ENCODE peak calls at places on chromosomes 5 and 9, in nine cellular contexts. S, R, T, A, H, J, Y, F and C are unnamed samples.

GRCh38 chr5:54570923-54571322 is 53.4 kb downstream of the SNX18 start:
- DNase-seq in R (peak; percentile 71), F (no peak), H (no peak), S (peak; percentile 33), J (no peak), Y (no peak), T (no peak), A (no peak), C (no peak)

GRCh38 chr9:134165357-134166315 is 1.3 kb upstream of the RNU6ATAC start:
- DNase-seq in F (no peak), R (peak; percentile 36), Y (no peak), H (no peak), A (peak; percentile 71), S (peak; percentile 28), J (peak; percentile 41), T (no peak), C (peak; percentile 18)

GRCh38 chr9:135075234-135076142 is 12.0 kb upstream of the OLFM1 start:
- DNase-seq in T (no peak), R (peak; percentile 50), A (no peak), Y (peak; percentile 92), F (peak; percentile 68), S (no peak), H (peak; percentile 29), J (peak; percentile 20), C (no peak)

GRCh38 chr5:16755641-16756040 is 138.8 kb upstream of the RETREG1 start:
- DNase-seq in Y (no peak), T (no peak), F (no peak), S (no peak), A (no peak), J (no peak), H (no peak), R (no peak), C (no peak)

GRCh38 chr5:9059920-9060691 is 485.8 kb downstream of the SEMA5A start:
- DNase-seq in J (no peak), T (no peak), A (peak; percentile 18), R (peak; percentile 93), Y (no peak), S (peak; percentile 97), F (no peak), H (no peak), C (peak; percentile 94)

GRCh38 chr5:24773241-24773640 is 128.5 kb upstream of the CDH10 start:
- DNase-seq in H (no peak), R (peak; percentile 48), F (no peak), Y (no peak), S (no peak), A (no peak), J (no peak), T (no peak), C (peak; percentile 2)

GRCh38 chr9:134552349-134552990 is 89.1 kb upstream of the COL5A1 start:
- DNase-seq in F (no peak), H (no peak), R (no peak), S (no peak), Y (no peak), J (no peak), T (no peak), A (no peak), C (no peak)

GRCh38 chr5:66861402-66861801 is 265.2 kb downstream of the MAST4 start:
- DNase-seq in J (no peak), Y (no peak), H (no peak), R (no peak), A (no peak), F (no peak), T (no peak), S (no peak), C (no peak)

GRCh38 chr5:161889971-161890370 is 42.1 kb downstream of the GABRA1 start:
- DNase-seq in J (no peak), T (peak; percentile 2), A (no peak), H (no peak), Y (no peak), R (no peak), F (no peak), S (no peak), C (no peak)

GRCh38 chr5:159393854-159394274 is 63.6 kb upstream of the IL12B start:
- DNase-seq in T (no peak), Y (no peak), F (no peak), J (no peak), A (no peak), H (no peak), R (no peak), S (no peak), C (no peak)

GRCh38 chr5:112862085-112862484 is 998 bp downstream of the SRP19 start:
- DNase-seq in F (no peak), J (no peak), H (no peak), R (no peak), T (no peak), S (no peak), Y (peak; percentile 26), A (no peak), C (no peak)

GRCh38 chr5:159582756-159583523 is 252.7 kb upstream of the IL12B start:
- DNase-seq in R (peak; percentile 20), A (no peak), F (no peak), T (no peak), H (no peak), Y (no peak), J (no peak), S (peak; percentile 91), C (no peak)

GRCh38 chr5:145056805-145057204 is 778.3 kb downstream of the PRELID2 start:
- DNase-seq in J (no peak), Y (no peak), S (peak; percentile 43), R (no peak), H (no peak), T (no peak), F (no peak), A (peak; percentile 65), C (peak; percentile 26)
- H3K4me3 ChIP-seq in J (no peak overlapping the region), Y (no peak overlapping the region), S (no peak overlapping the region), R (no peak overlapping the region), H (no peak overlapping the region), T (no peak overlapping the region), F (no peak overlapping the region), A (no peak overlapping the region), C (no peak overlapping the region)

GRCh38 chr9:71890042-71890680 is 20.8 kb downstream of the ABHD17B start:
- DNase-seq in J (no peak), H (no peak), R (no peak), T (no peak), S (no peak), F (no peak), Y (no peak), A (no peak), C (no peak)
- H3K4me3 ChIP-seq in J (no peak overlapping the region), H (no peak overlapping the region), R (no peak overlapping the region), T (no peak overlapping the region), S (no peak overlapping the region), F (no peak overlapping the region), Y (no peak overlapping the region), A (no peak overlapping the region), C (no peak overlapping the region)

GRCh38 chr9:126613656-126614055 is at the start of gene LMX1B:
- DNase-seq in Y (peak; percentile 93), H (no peak), S (no peak), R (peak; percentile 62), J (peak; percentile 59), A (no peak), T (no peak), F (peak; percentile 73), C (peak; percentile 32)

GRCh38 chr9:126612329-126612812 is 1.4 kb upstream of the LMX1B start:
- DNase-seq in A (no peak), H (no peak), S (no peak), R (no peak), J (no peak), Y (peak; percentile 86), T (no peak), F (peak; percentile 63), C (no peak)

GRCh38 chr9:126614088-126614454 is 343 bp downstream of the LMX1B start:
- DNase-seq in S (no peak), T (no peak), F (no peak), R (no peak), H (no peak), J (no peak), A (no peak), Y (peak; percentile 74), C (no peak)

GRCh38 chr9:126611592-126612328 is 2.0 kb upstream of the LMX1B start:
- DNase-seq in T (peak; percentile 70), Y (peak; percentile 97), H (peak; percentile 81), R (peak; percentile 41), F (peak; percentile 95), A (peak; percentile 63), J (no peak), S (peak; percentile 21), C (peak; percentile 49)

DNA sequence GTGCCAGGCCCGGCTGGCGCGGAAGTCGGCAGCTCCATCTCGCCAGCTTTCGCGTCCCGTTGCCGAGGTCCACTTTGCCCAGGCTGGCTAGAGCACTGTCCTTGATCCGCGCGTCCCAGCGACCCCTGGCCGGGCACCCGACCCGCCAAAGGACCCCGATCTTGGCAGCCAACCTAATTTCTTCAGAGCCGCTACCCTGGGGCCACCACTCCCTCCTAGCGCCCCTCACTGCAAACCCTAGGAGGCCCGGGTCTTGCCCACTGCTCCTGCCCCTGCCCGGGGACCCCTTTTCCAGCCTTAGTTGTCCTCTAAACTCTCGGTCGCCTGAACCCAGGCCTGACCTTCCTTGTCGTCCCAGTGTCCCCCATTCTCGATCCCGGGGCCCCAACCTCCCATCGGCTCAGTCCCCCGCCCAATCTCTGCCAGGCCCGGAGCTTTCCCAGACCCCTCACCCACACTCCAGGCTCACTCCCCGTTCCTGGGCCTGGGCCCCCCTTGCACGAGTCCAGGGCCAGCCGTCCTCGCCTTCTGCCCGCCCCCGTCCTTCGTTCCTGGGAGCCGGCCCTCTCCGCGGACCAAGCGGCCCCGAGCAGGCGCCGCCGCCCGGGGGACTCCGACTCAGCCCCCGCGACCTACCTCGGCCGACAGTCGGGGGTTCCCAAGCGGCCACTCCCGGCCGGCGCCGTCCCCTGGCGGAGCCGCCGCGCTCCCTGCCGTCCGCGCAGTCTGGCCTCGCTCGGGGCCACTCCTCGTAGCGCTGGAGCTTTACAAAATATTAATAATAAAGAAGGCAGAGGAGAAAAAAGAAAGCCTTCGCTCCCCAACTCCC is 701 bp upstream of the LMX1B start:
- DNase-seq in A (no peak), H (no peak), R (no peak), F (peak; percentile 84), J (no peak), S (no peak), Y (peak; percentile 87), T (no peak), C (no peak)
- H3K4me3 ChIP-seq in A (no peak overlapping the region), H (peak overlapping the region; percentile 28), R (no peak overlapping the region), F (peak overlapping the region; percentile 42), J (peak overlapping the region; percentile 24), S (peak overlapping the region; percentile 12), Y (peak overlapping the region; percentile 43), T (peak overlapping the region; percentile 15), C (no peak overlapping the region)

GRCh38 chr9:129258124-129258822 is 80.2 kb upstream of the IER5L start:
- DNase-seq in Y (peak; percentile 99), R (peak; percentile 84), S (peak; percentile 66), H (peak; percentile 86), F (peak; percentile 96), J (peak; percentile 92), T (peak; percentile 95), A (peak; percentile 81), C (peak; percentile 93)

GRCh38 chr9:129262261-129262660 is 84.2 kb upstream of the IER5L start:
- DNase-seq in H (no peak), F (no peak), S (peak; percentile 55), A (no peak), Y (no peak), J (no peak), T (no peak), R (no peak), C (no peak)

GRCh38 chr9:129259373-129259772 is 81.3 kb upstream of the IER5L start:
- DNase-seq in T (no peak), H (no peak), S (no peak), F (no peak), A (no peak), Y (no peak), J (no peak), R (no peak), C (no peak)

GRCh38 chr9:129256959-129257713 is 79.1 kb upstream of the IER5L start:
- DNase-seq in F (no peak), Y (no peak), J (no peak), A (no peak), R (no peak), T (no peak), S (no peak), H (no peak), C (peak; percentile 44)

GRCh38 chr9:129258823-129259301 is 80.8 kb upstream of the IER5L start:
- DNase-seq in R (no peak), Y (no peak), A (peak; percentile 23), H (no peak), S (peak; percentile 36), T (no peak), J (no peak), F (no peak), C (no peak)
- H3K4me3 ChIP-seq in R (peak overlapping the region; percentile 45), Y (peak overlapping the region; percentile 21), A (no peak overlapping the region), H (peak overlapping the region; percentile 24), S (peak overlapping the region; percentile 7), T (no peak overlapping the region), J (peak overlapping the region; percentile 3), F (peak overlapping the region; percentile 23), C (peak overlapping the region; percentile 37)